ENCODE peak calls at places on chromosomes 1 and 21, in nine cellular contexts. R, E, H, T, S, B, G, I and D are unnamed samples.

GRCh38 chr1:32285658-32286057 is 6.2 kb upstream of the HDAC1 start:
- DNase-seq in H (no peak), T (no peak), B (no peak), G (no peak), E (no peak), R (no peak), I (no peak), S (no peak), D (no peak)

GRCh38 chr1:245306628-245307410 is 152.0 kb downstream of the KIF26B start:
- DNase-seq in G (no peak), R (no peak), T (no peak), E (no peak), H (no peak), I (no peak), B (no peak), S (no peak), D (no peak)

GRCh38 chr1:2493218-2493617 is 17.1 kb downstream of the PLCH2 start:
- DNase-seq in H (no peak), I (no peak), T (no peak), S (no peak), E (no peak), G (no peak), B (no peak), R (no peak), D (no peak)

GRCh38 chr1:150159550-150159949 is 9.8 kb downstream of the PLEKHO1 start:
- DNase-seq in B (no peak), H (no peak), S (no peak), T (no peak), G (no peak), R (no peak), I (no peak), E (peak), D (no peak)

GRCh38 chr1:155929057-155929456 is 5.2 kb downstream of the KHDC4 start:
- DNase-seq in R (no peak), I (no peak), H (no peak), T (no peak), E (no peak), S (no peak), B (no peak), G (no peak), D (no peak)

GRCh38 chr1:15975358-15975804 is 520 bp downstream of the ZBTB17 start:
- DNase-seq in H (peak), T (peak), B (peak), S (peak), I (peak), R (peak), G (peak), E (peak), D (no peak)

GRCh38 chr1:21100496-21100895 is 76.2 kb downstream of the EIF4G3 start:
- DNase-seq in H (no peak), R (no peak), B (no peak), T (no peak), E (no peak), I (no peak), G (no peak), S (no peak), D (no peak)

GRCh38 chr1:18448889-18449288 is 31.8 kb upstream of the KLHDC7A start:
- DNase-seq in G (no peak), I (no peak), S (no peak), R (no peak), H (no peak), B (no peak), T (no peak), E (no peak), D (no peak)

GRCh38 chr1:206851611-206852010 is 13.8 kb upstream of the IL20 start:
- DNase-seq in E (no peak), R (no peak), H (no peak), I (no peak), S (no peak), B (no peak), T (no peak), G (no peak), D (no peak)

GRCh38 chr1:210236386-210236839 is 3.8 kb downstream of the SERTAD4 start:
- DNase-seq in G (no peak), I (no peak), S (no peak), H (no peak), B (no peak), R (no peak), T (no peak), E (no peak), D (no peak)

GRCh38 chr1:177209357-177209756 is 38.6 kb downstream of the BRINP2 start:
- DNase-seq in E (no peak), R (peak), S (peak), I (no peak), B (no peak), H (peak), T (no peak), G (no peak), D (peak)

GRCh38 chr1:231315887-231316286 is 21.8 kb downstream of the EXOC8 start:
- DNase-seq in G (peak), H (peak), E (peak), I (peak), B (peak), S (peak), R (no peak), T (no peak), D (peak)

GRCh38 chr21:45613396-45613795 is 30.1 kb upstream of the PCBP3 start:
- DNase-seq in B (no peak), I (no peak), S (no peak), H (no peak), T (no peak), E (no peak), G (no peak), R (no peak), D (no peak)

GRCh38 chr1:77282187-77282865 is 507 bp downstream of the AK5 start:
- DNase-seq in G (peak), S (peak), I (peak), T (no peak), R (peak), B (peak), H (peak), E (peak), D (no peak)

GRCh38 chr1:161473363-161473762 is 31.9 kb upstream of the FCGR2A start:
- DNase-seq in G (no peak), R (no peak), I (no peak), B (peak), E (no peak), H (peak), T (no peak), S (no peak), D (peak)

GRCh38 chr1:41683681-41684500 is 199.4 kb upstream of the EDN2 start:
- DNase-seq in G (peak), R (peak), B (peak), T (no peak), E (no peak), H (peak), I (peak), S (no peak), D (no peak)

GRCh38 chr1:223708651-223709268 is 3.6 kb upstream of the CAPN2 start:
- DNase-seq in S (no peak), I (no peak), R (no peak), E (no peak), T (no peak), B (no peak), H (no peak), G (no peak), D (no peak)